ENCODE peak calls at places on chromosomes 6 and 20, in seven cellular contexts. O is Peyer's patch, X is body of pancreas, A is tibial artery, V is cardiac muscle cell, K is heart right ventricle, J is hepatocyte. D is an unnamed sample. For H3K36me3, the result is how much of the 10 kb centered on the place peaks cover.

GRCh38 chr20:20466341-20466879 is 98.5 kb downstream of the INSM1 start:
- DNase-seq in V (no peak), K (no peak), J (no peak), X (no peak), O (peak), A (no peak), D (no peak)

GRCh38 chr6:33091957-33092356 is 16.2 kb downstream of the HLA-DPB1 start:
- DNase-seq in J (no peak), A (no peak), K (no peak), X (peak), O (peak), V (peak), D (peak)

GRCh38 chr6:14435291-14435690 is 317.7 kb downstream of the CD83 start:
- DNase-seq in X (no peak), K (no peak), A (no peak), J (no peak), O (no peak), V (no peak), D (no peak)

GRCh38 chr20:31542201-31542842 is 28.1 kb downstream of the HM13 start:
- DNase-seq in X (no peak), O (no peak), V (no peak), K (no peak), J (no peak), A (no peak), D (no peak)

GRCh38 chr6:64280569-64280968 is 645.0 kb downstream of the PHF3 start:
- DNase-seq in X (peak), O (peak), J (peak), A (no peak), K (no peak), V (peak), D (no peak)

GRCh38 chr6:141677598-141678211 is 455.0 kb upstream of the GJE1 start:
- DNase-seq in A (no peak), J (peak), O (no peak), V (peak), X (no peak), K (no peak), D (no peak)

GRCh38 chr6:167806061-167806700 is 20.5 kb upstream of the AFDN start:
- DNase-seq in V (no peak), J (peak), O (peak), A (no peak), K (no peak), X (no peak), D (no peak)

GRCh38 chr6:166058064-166058739 is 109.4 kb downstream of the TBXT start:
- DNase-seq in K (peak), A (no peak), O (no peak), X (peak), J (peak), V (peak), D (no peak)

GRCh38 chr6:53306819-53307347 is 41.9 kb downstream of the ELOVL5 start:
- DNase-seq in X (no peak), V (no peak), K (no peak), J (peak), O (no peak), A (no peak), D (no peak)

GRCh38 chr6:103672169-103672568 is 1187.5 kb downstream of the HACE1 start:
- DNase-seq in J (peak), K (no peak), X (no peak), O (no peak), A (no peak), V (peak), D (no peak)

GRCh38 chr6:126181173-126181741 is 158.7 kb upstream of the CENPW start:
- DNase-seq in J (no peak), V (no peak), O (no peak), X (no peak), K (no peak), A (no peak), D (no peak)

GRCh38 chr6:29989211-29989610 is 46.9 kb downstream of the HLA-A start:
- DNase-seq in K (no peak), V (no peak), X (no peak), J (no peak), A (no peak), O (no peak), D (no peak)

GRCh38 chr6:6466967-6467761 is 121.4 kb upstream of the LY86 start:
- DNase-seq in V (no peak), X (no peak), J (peak), K (no peak), A (no peak), O (no peak), D (no peak)

GRCh38 chr6:167898673-167899311 is 72.1 kb downstream of the AFDN start:
- DNase-seq in J (peak), A (no peak), O (no peak), V (peak), K (no peak), X (no peak), D (no peak)

GRCh38 chr20:38805502-38805957 is at the start of gene PPP1R16B:
- DNase-seq in X (peak), A (no peak), K (peak), O (peak), V (peak), J (peak), D (peak)

GRCh38 chr6:27019651-27020552 is 227.6 kb upstream of the PRSS16 start:
- DNase-seq in X (peak), A (peak), J (peak), V (peak), O (peak), K (peak), D (peak)

GRCh38 chr20:49603209-49603627 is 35.3 kb upstream of the PTGIS start:
- DNase-seq in V (peak), K (peak), J (peak), X (peak), O (no peak), A (no peak), D (no peak)

GRCh38 chr6:150670311-150670710 is 70.6 kb downstream of the PLEKHG1 start:
- DNase-seq in K (no peak), V (no peak), J (no peak), A (no peak), X (no peak), O (no peak), D (no peak)

GRCh38 chr6:37369321-37370196 is 15.8 kb downstream of the RNF8 start:
- DNase-seq in X (no peak), A (no peak), V (no peak), O (no peak), K (no peak), J (no peak), D (no peak)

GRCh38 chr6:41736207-41736710 is 851 bp upstream of the TFEB start:
- DNase-seq in K (no peak), O (no peak), X (no peak), A (no peak), J (no peak), V (no peak), D (no peak)

GRCh38 chr6:33118525-33119123 is 42.8 kb downstream of the HLA-DPB1 start:
- DNase-seq in J (peak), O (no peak), A (no peak), V (peak), X (no peak), K (peak), D (no peak)

GRCh38 chr20:36951198-36951976 is at the start of gene SAMHD1:
- DNase-seq in K (peak), O (peak), A (peak), V (peak), X (peak), J (peak), D (peak)

GRCh38 chr6:145310116-145310515 is 425.2 kb downstream of the EPM2A start:
- DNase-seq in J (no peak), K (no peak), X (no peak), A (no peak), V (no peak), O (no peak), D (no peak)

GRCh38 chr6:170053966-170054661 is 236.8 kb downstream of the DLL1 start:
- DNase-seq in K (peak), A (peak), V (no peak), J (no peak), X (no peak), O (peak), D (no peak)

GRCh38 chr6:112232845-112233256 is 21.5 kb downstream of the LAMA4 start:
- DNase-seq in J (peak), K (peak), A (no peak), V (no peak), X (no peak), O (no peak), D (no peak)

GRCh38 chr6:28742668-28743270 is 181.0 kb downstream of the TRIM27 start:
- DNase-seq in J (peak), A (no peak), V (no peak), K (no peak), O (no peak), X (no peak), D (no peak)

GRCh38 chr6:28747631-28748157 is 176.1 kb downstream of the TRIM27 start:
- DNase-seq in O (no peak), A (no peak), K (no peak), V (peak), X (no peak), J (peak), D (no peak)

GRCh38 chr6:28741363-28741762 is 182.4 kb downstream of the TRIM27 start:
- DNase-seq in J (no peak), V (no peak), A (no peak), X (no peak), K (no peak), O (no peak), D (no peak)

GRCh38 chr6:28747083-28747630 is 176.6 kb downstream of the TRIM27 start:
- DNase-seq in X (no peak), K (no peak), V (no peak), A (no peak), O (no peak), J (no peak), D (no peak)

GRCh38 chr6:28743271-28743789 is 180.5 kb downstream of the TRIM27 start:
- DNase-seq in V (no peak), K (no peak), O (no peak), A (no peak), J (no peak), X (no peak), D (no peak)
- H3K4me3 ChIP-seq in V (no peak), K (no peak), O (no peak), A (no peak), J (no peak), X (no peak), D (no peak)

GRCh38 chr6:120274547-120274946 is 925.0 kb upstream of the MAN1A1 start:
- DNase-seq in V (no peak), O (no peak), A (no peak), J (no peak), K (no peak), X (no peak), D (no peak)

GRCh38 chr6:120282005-120282404 is 932.4 kb upstream of the MAN1A1 start:
- DNase-seq in V (no peak), O (no peak), X (no peak), A (no peak), J (no peak), K (no peak), D (no peak)

GRCh38 chr6:120279706-120280105 is 930.1 kb upstream of the MAN1A1 start:
- DNase-seq in K (no peak), X (no peak), V (peak), J (no peak), A (no peak), O (no peak), D (no peak)
- H3K36me3 ChIP-seq in K (under half), X (under half), V (under half), J (under half), A (under half), O (under half), D (under half)

DNA sequence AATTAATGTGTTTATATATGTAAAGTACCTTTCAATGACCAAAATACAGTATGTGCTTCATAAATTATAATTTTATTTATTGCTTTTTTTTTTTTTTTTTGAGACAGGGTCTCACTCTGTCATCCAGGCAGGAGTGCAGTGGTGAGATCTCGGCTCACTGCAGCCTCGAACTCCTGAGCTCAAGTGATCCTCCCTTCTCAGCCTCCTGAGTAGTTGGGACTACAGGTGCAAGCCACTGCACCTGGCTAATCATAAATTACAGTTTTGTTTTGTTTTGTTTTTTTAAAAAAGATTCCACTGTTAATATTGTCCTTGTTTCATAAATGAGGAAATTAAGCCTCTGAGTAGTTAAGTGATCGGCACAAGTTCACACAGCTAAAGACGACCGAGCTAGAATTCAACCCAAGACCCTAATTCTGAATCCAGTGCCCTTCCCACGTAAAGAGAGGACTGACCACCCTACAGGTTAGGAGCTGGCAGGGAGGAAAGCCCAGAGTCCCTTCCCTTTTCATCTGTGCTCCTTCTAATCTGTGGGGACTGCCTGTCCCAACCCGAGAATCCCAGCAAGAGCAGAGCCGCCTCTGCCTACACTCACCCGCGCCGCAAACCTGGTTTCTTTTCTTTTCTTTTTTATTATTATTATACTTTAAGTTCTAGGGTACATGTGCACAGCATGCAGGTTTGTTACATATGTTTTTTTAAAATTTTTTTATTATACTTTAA is 8.5 kb upstream of the GDF5 start:
- DNase-seq in J (no peak), V (no peak), X (no peak), K (no peak), O (no peak), A (no peak), D (no peak)
- H3K4me3 ChIP-seq in J (peak), V (no peak), X (no peak), K (peak), O (peak), A (peak), D (no peak)

GRCh38 chr6:44166591-44167184 is 8.1 kb downstream of the CAPN11 start:
- DNase-seq in K (no peak), O (no peak), X (no peak), V (no peak), J (no peak), A (no peak), D (no peak)

GRCh38 chr6:44167567-44167966 is 8.9 kb downstream of the CAPN11 start:
- DNase-seq in O (no peak), K (no peak), X (no peak), J (no peak), V (no peak), A (no peak), D (no peak)

GRCh38 chr6:44169154-44169553 is 10.5 kb downstream of the CAPN11 start:
- DNase-seq in V (no peak), X (no peak), A (no peak), J (no peak), K (no peak), O (peak), D (no peak)

GRCh38 chr6:44162876-44163625 is 4.4 kb downstream of the CAPN11 start:
- DNase-seq in O (no peak), A (no peak), V (no peak), X (peak), J (no peak), K (no peak), D (no peak)

GRCh38 chr6:44166116-44166515 is 7.5 kb downstream of the CAPN11 start:
- DNase-seq in J (no peak), V (no peak), K (no peak), A (no peak), X (no peak), O (no peak), D (no peak)
- H3K36me3 ChIP-seq in J (under half), V (under half), K (under half), A (under half), X (under half), O (under half), D (under half)

GRCh38 chr6:159971341-159972178 is 2.7 kb downstream of the IGF2R start:
- DNase-seq in V (no peak), K (no peak), J (no peak), O (no peak), X (no peak), A (no peak), D (no peak)
- H3K4me3 ChIP-seq in V (no peak), K (no peak), J (no peak), O (no peak), X (no peak), A (no peak), D (no peak)

GRCh38 chr20:47655635-47656034 is 129.6 kb downstream of the SULF2 start:
- DNase-seq in V (no peak), X (no peak), O (no peak), A (no peak), J (no peak), K (no peak), D (no peak)
- H3K36me3 ChIP-seq in V (under half), X (under half), O (under half), A (under half), J (under half), K (under half), D (under half)

DNA sequence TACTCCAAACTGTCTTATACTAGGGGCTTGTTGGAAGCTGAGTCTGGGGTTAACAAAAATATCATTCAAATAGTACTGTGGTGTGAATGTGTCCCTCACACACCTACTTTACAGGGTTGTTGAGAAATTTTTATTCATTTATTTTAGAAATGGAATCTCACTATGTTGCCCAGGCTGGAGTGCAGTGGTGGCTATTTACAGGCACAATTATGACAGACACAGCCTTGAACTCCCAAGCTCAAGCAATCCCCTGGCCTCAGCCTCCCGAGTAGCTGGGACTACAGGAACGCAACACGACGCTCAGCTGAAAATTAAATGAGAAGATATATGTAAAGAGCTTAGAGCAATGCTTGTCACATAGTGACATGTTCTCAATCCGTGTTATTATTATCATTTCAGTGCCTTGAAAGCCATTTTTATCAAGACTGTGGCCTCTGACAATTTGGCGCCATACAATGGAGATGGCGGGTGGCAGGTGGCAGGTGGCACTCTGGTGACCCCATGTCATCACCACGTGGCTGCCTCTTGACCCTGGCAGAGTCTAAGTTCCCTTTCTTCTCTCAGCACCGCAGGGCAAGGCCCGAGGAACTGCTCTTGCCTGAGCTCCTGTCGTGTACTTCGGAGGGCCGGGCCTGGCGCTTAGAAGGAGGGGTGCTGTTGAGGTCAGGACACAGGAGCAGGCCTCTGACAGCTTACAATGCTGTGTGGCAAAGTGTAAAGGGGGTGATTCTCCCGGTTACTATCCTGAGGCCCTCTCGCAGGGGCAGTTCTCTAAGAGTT is 64.5 kb downstream of the STX11 start:
- DNase-seq in K (no peak), X (no peak), V (no peak), O (no peak), J (no peak), A (no peak), D (peak)
- H3K4me3 ChIP-seq in K (peak), X (no peak), V (no peak), O (no peak), J (no peak), A (peak), D (no peak)

GRCh38 chr6:159745081-159745480 is 16.8 kb upstream of the ACAT2 start:
- DNase-seq in K (no peak), X (no peak), O (no peak), A (no peak), J (no peak), V (no peak), D (no peak)

GRCh38 chr6:159751448-159751847 is 10.4 kb upstream of the ACAT2 start:
- DNase-seq in O (no peak), K (no peak), J (no peak), A (no peak), X (no peak), V (no peak), D (no peak)

GRCh38 chr6:159742165-159742564 is 14.9 kb downstream of the WTAP start:
- DNase-seq in V (no peak), O (no peak), J (no peak), X (no peak), A (no peak), K (no peak), D (no peak)

DNA sequence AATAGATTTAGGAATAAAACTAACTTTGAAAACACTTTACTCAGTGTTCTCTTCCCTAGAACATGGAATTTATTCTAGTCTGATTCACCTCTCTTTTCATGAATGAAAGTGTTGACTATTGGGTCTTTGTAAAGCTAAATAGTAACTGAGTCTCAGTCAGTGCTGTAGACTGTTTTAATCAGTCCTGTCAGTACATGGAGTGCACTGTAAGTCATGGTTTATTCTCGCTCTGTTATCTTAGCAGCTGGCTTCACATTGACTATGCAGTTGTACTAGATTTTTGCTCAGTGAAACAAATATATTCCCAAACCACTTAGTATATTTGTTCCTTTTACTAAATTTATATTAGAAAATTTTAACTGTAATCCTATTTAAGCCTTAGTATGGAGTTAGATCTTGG is 15.1 kb upstream of the ACAT2 start:
- DNase-seq in K (no peak), V (no peak), O (no peak), J (no peak), X (no peak), A (no peak), D (no peak)
- H3K36me3 ChIP-seq in K (half or more), V (half or more), O (under half), J (under half), X (under half), A (half or more), D (under half)

GRCh38 chr6:46453756-46454316 is 37.4 kb downstream of the RCAN2 start:
- DNase-seq in V (no peak), X (no peak), K (no peak), A (no peak), O (no peak), J (no peak), D (no peak)
- H3K4me3 ChIP-seq in V (no peak), X (no peak), K (no peak), A (no peak), O (no peak), J (no peak), D (no peak)